ENCODE peak calls at places on chromosomes 7 and 10, in ten cellular contexts. One of them, this sample, is unnamed. For H3K4me1, the result is how much of the 10 kb centered on the place peaks cover.

GRCh38 chr7:41709621-41710020 is 6.7 kb upstream of the INHBA start:
- DNase-seq in GM23248: peak
- DNase-seq in aorta: no peak
- DNase-seq in mesendoderm: no peak
- DNase-seq in neuronal stem cell: no peak
- DNase-seq in fibroblast of lung: peak
- DNase-seq in mammary epithelial cell: peak
- DNase-seq in RWPE2: no peak
- DNase-seq in uterus: no peak
- DNase-seq in breast epithelium: no peak
- DNase-seq in this sample: no peak

GRCh38 chr7:135925205-135925604 is 52.0 kb downstream of the MTPN start:
- DNase-seq in fibroblast of lung: peak
- DNase-seq in mammary epithelial cell: peak
- DNase-seq in uterus: no peak
- DNase-seq in RWPE2: no peak
- DNase-seq in mesendoderm: no peak
- DNase-seq in breast epithelium: no peak
- DNase-seq in aorta: no peak
- DNase-seq in neuronal stem cell: no peak
- DNase-seq in GM23248: no peak
- DNase-seq in this sample: no peak

GRCh38 chr10:947051-947450 is 15.5 kb upstream of the LARP4B start:
- DNase-seq in uterus: no peak
- DNase-seq in mesendoderm: no peak
- DNase-seq in aorta: no peak
- DNase-seq in neuronal stem cell: no peak
- DNase-seq in mammary epithelial cell: no peak
- DNase-seq in RWPE2: no peak
- DNase-seq in GM23248: no peak
- DNase-seq in fibroblast of lung: no peak
- DNase-seq in breast epithelium: no peak
- DNase-seq in this sample: no peak

GRCh38 chr7:38858281-38858884 is 50.6 kb downstream of the VPS41 start:
- DNase-seq in neuronal stem cell: no peak
- DNase-seq in mesendoderm: peak
- DNase-seq in RWPE2: no peak
- DNase-seq in fibroblast of lung: peak
- DNase-seq in aorta: no peak
- DNase-seq in GM23248: peak
- DNase-seq in uterus: no peak
- DNase-seq in breast epithelium: no peak
- DNase-seq in mammary epithelial cell: peak
- DNase-seq in this sample: no peak

GRCh38 chr10:21675157-21675796 is 141.2 kb downstream of the MLLT10 start:
- DNase-seq in RWPE2: no peak
- DNase-seq in mesendoderm: peak
- DNase-seq in breast epithelium: no peak
- DNase-seq in GM23248: peak
- DNase-seq in neuronal stem cell: peak
- DNase-seq in fibroblast of lung: peak
- DNase-seq in uterus: no peak
- DNase-seq in aorta: no peak
- DNase-seq in mammary epithelial cell: peak
- DNase-seq in this sample: no peak

GRCh38 chr10:102009801-102010425 is 46.1 kb downstream of the ARMH3 start:
- DNase-seq in GM23248: peak
- DNase-seq in uterus: peak
- DNase-seq in mesendoderm: peak
- DNase-seq in aorta: no peak
- DNase-seq in fibroblast of lung: peak
- DNase-seq in neuronal stem cell: peak
- DNase-seq in RWPE2: no peak
- DNase-seq in mammary epithelial cell: peak
- DNase-seq in breast epithelium: no peak
- DNase-seq in this sample: peak

GRCh38 chr7:93575555-93576397 is 1.3 kb upstream of the CALCR start:
- DNase-seq in aorta: no peak
- DNase-seq in mesendoderm: peak
- DNase-seq in fibroblast of lung: no peak
- DNase-seq in neuronal stem cell: no peak
- DNase-seq in uterus: no peak
- DNase-seq in mammary epithelial cell: no peak
- DNase-seq in GM23248: no peak
- DNase-seq in breast epithelium: no peak
- DNase-seq in RWPE2: no peak
- DNase-seq in this sample: no peak

GRCh38 chr7:152699101-152699500 is 23.2 kb upstream of the XRCC2 start:
- DNase-seq in neuronal stem cell: no peak
- DNase-seq in GM23248: no peak
- DNase-seq in breast epithelium: no peak
- DNase-seq in mammary epithelial cell: no peak
- DNase-seq in aorta: no peak
- DNase-seq in mesendoderm: no peak
- DNase-seq in RWPE2: no peak
- DNase-seq in fibroblast of lung: no peak
- DNase-seq in uterus: no peak
- DNase-seq in this sample: no peak

GRCh38 chr7:7861211-7861633 is 107.4 kb upstream of the GLCCI1 start:
- DNase-seq in RWPE2: no peak
- DNase-seq in neuronal stem cell: no peak
- DNase-seq in uterus: no peak
- DNase-seq in breast epithelium: no peak
- DNase-seq in mesendoderm: no peak
- DNase-seq in fibroblast of lung: peak
- DNase-seq in aorta: no peak
- DNase-seq in GM23248: peak
- DNase-seq in mammary epithelial cell: peak
- DNase-seq in this sample: no peak

GRCh38 chr10:73848821-73849489 is 25.4 kb downstream of the CAMK2G start:
- DNase-seq in breast epithelium: peak
- DNase-seq in uterus: peak
- DNase-seq in mesendoderm: peak
- DNase-seq in GM23248: peak
- DNase-seq in aorta: peak
- DNase-seq in RWPE2: no peak
- DNase-seq in neuronal stem cell: peak
- DNase-seq in mammary epithelial cell: peak
- DNase-seq in fibroblast of lung: peak
- DNase-seq in this sample: peak

GRCh38 chr7:55087521-55087961 is 68.7 kb downstream of the EGFR start:
- DNase-seq in GM23248: no peak
- DNase-seq in fibroblast of lung: no peak
- DNase-seq in uterus: no peak
- DNase-seq in mesendoderm: no peak
- DNase-seq in neuronal stem cell: no peak
- DNase-seq in mammary epithelial cell: no peak
- DNase-seq in RWPE2: no peak
- DNase-seq in breast epithelium: no peak
- DNase-seq in aorta: no peak
- DNase-seq in this sample: no peak

GRCh38 chr10:98365698-98366530 is 49.1 kb downstream of the PYROXD2 start:
- DNase-seq in uterus: no peak
- DNase-seq in mesendoderm: no peak
- DNase-seq in neuronal stem cell: no peak
- DNase-seq in GM23248: no peak
- DNase-seq in aorta: no peak
- DNase-seq in fibroblast of lung: no peak
- DNase-seq in RWPE2: no peak
- DNase-seq in breast epithelium: peak
- DNase-seq in mammary epithelial cell: peak
- DNase-seq in this sample: no peak

GRCh38 chr7:15684834-15685233 is 1.6 kb downstream of the MEOX2 start:
- DNase-seq in mesendoderm: no peak
- DNase-seq in breast epithelium: no peak
- DNase-seq in neuronal stem cell: peak
- DNase-seq in mammary epithelial cell: no peak
- DNase-seq in fibroblast of lung: no peak
- DNase-seq in uterus: peak
- DNase-seq in GM23248: peak
- DNase-seq in aorta: no peak
- DNase-seq in RWPE2: no peak
- DNase-seq in this sample: peak

GRCh38 chr10:83917519-83918506 is 221.5 kb upstream of the GHITM start:
- DNase-seq in uterus: no peak
- DNase-seq in fibroblast of lung: no peak
- DNase-seq in neuronal stem cell: no peak
- DNase-seq in mesendoderm: peak
- DNase-seq in breast epithelium: no peak
- DNase-seq in RWPE2: no peak
- DNase-seq in GM23248: no peak
- DNase-seq in mammary epithelial cell: no peak
- DNase-seq in aorta: no peak
- DNase-seq in this sample: no peak

GRCh38 chr10:48245977-48246376 is 28.5 kb downstream of the FRMPD2 start:
- DNase-seq in RWPE2: no peak
- DNase-seq in neuronal stem cell: no peak
- DNase-seq in aorta: no peak
- DNase-seq in breast epithelium: no peak
- DNase-seq in mesendoderm: no peak
- DNase-seq in uterus: no peak
- DNase-seq in mammary epithelial cell: no peak
- DNase-seq in GM23248: no peak
- DNase-seq in fibroblast of lung: no peak
- DNase-seq in this sample: no peak

GRCh38 chr7:77368974-77369373 is 47.2 kb downstream of the GSAP start:
- DNase-seq in breast epithelium: no peak
- DNase-seq in GM23248: no peak
- DNase-seq in RWPE2: no peak
- DNase-seq in mesendoderm: no peak
- DNase-seq in aorta: no peak
- DNase-seq in uterus: no peak
- DNase-seq in neuronal stem cell: no peak
- DNase-seq in mammary epithelial cell: no peak
- DNase-seq in fibroblast of lung: no peak
- DNase-seq in this sample: no peak

DNA sequence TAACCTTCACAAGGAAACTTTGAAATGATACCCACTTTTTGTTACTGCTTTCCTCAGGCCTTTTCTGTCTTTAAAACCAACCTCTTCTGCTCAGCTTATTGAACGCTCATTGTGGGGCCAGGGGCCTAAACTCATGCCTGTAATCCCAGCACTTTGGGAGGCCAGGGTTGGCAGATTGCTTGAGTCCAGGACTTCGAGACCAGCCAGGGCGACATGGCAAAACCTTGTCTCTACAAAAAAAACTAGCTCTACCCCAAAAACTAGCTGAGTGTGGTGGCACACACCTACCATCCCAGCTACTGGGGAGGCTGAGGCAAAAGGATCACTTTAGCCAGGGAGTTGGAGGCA is 50.9 kb downstream of the KCTD7 start:
- DNase-seq in aorta: no peak
- DNase-seq in mammary epithelial cell: no peak
- DNase-seq in uterus: no peak
- DNase-seq in fibroblast of lung: no peak
- DNase-seq in GM23248: no peak
- DNase-seq in neuronal stem cell: no peak
- DNase-seq in mesendoderm: no peak
- DNase-seq in breast epithelium: no peak
- DNase-seq in RWPE2: no peak
- DNase-seq in this sample: no peak
- H3K27ac ChIP-seq in aorta: no peak
- H3K27ac ChIP-seq in mammary epithelial cell: no peak
- H3K27ac ChIP-seq in uterus: no peak
- H3K27ac ChIP-seq in fibroblast of lung: no peak
- H3K27ac ChIP-seq in GM23248: no peak
- H3K27ac ChIP-seq in neuronal stem cell: no peak
- H3K27ac ChIP-seq in mesendoderm: no peak
- H3K27ac ChIP-seq in breast epithelium: no peak
- H3K27ac ChIP-seq in RWPE2: no peak
- H3K27ac ChIP-seq in this sample: no peak

DNA sequence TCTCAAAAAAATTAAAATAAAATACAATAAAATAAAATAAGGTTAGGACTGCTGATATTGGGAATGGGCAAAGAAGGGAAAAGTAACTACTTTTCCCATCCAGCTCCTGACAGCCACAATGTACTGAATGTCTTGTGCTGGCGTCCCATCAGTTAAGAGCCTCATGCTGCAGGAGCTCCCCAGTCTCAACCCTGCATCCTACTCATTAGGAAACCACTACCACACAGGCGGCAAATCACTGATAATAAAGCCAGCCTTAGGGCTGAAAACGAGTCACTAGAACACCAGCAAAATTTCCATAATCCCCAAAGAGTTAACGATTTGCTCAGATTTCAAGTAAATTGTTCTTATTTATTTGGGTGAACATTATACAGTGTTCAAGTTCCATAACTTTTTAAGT is 4.3 kb downstream of the YWHAG start:
- DNase-seq in uterus: no peak
- DNase-seq in mesendoderm: peak
- DNase-seq in RWPE2: no peak
- DNase-seq in aorta: no peak
- DNase-seq in GM23248: no peak
- DNase-seq in neuronal stem cell: no peak
- DNase-seq in mammary epithelial cell: no peak
- DNase-seq in fibroblast of lung: no peak
- DNase-seq in breast epithelium: no peak
- DNase-seq in this sample: no peak
- H3K4me1 ChIP-seq in uterus: under half
- H3K4me1 ChIP-seq in mesendoderm: under half
- H3K4me1 ChIP-seq in RWPE2: under half
- H3K4me1 ChIP-seq in aorta: under half
- H3K4me1 ChIP-seq in GM23248: under half
- H3K4me1 ChIP-seq in neuronal stem cell: under half
- H3K4me1 ChIP-seq in mammary epithelial cell: under half
- H3K4me1 ChIP-seq in fibroblast of lung: under half
- H3K4me1 ChIP-seq in breast epithelium: under half
- H3K4me1 ChIP-seq in this sample: half or more

GRCh38 chr7:604038-604883 is 84.6 kb upstream of the PDGFA start:
- DNase-seq in mammary epithelial cell: no peak
- DNase-seq in breast epithelium: no peak
- DNase-seq in aorta: peak
- DNase-seq in neuronal stem cell: no peak
- DNase-seq in GM23248: peak
- DNase-seq in uterus: peak
- DNase-seq in RWPE2: peak
- DNase-seq in fibroblast of lung: peak
- DNase-seq in mesendoderm: peak
- DNase-seq in this sample: peak
- H3K27ac ChIP-seq in mammary epithelial cell: no peak
- H3K27ac ChIP-seq in breast epithelium: peak
- H3K27ac ChIP-seq in aorta: peak
- H3K27ac ChIP-seq in neuronal stem cell: no peak
- H3K27ac ChIP-seq in GM23248: no peak
- H3K27ac ChIP-seq in uterus: peak
- H3K27ac ChIP-seq in RWPE2: peak
- H3K27ac ChIP-seq in fibroblast of lung: no peak
- H3K27ac ChIP-seq in mesendoderm: peak
- H3K27ac ChIP-seq in this sample: peak

GRCh38 chr7:9516672-9517071 is 1083.3 kb downstream of the NXPH1 start:
- DNase-seq in GM23248: no peak
- DNase-seq in uterus: no peak
- DNase-seq in fibroblast of lung: no peak
- DNase-seq in RWPE2: no peak
- DNase-seq in mesendoderm: no peak
- DNase-seq in mammary epithelial cell: no peak
- DNase-seq in aorta: no peak
- DNase-seq in breast epithelium: no peak
- DNase-seq in neuronal stem cell: no peak
- DNase-seq in this sample: no peak
- H3K4me1 ChIP-seq in GM23248: under half
- H3K4me1 ChIP-seq in uterus: under half
- H3K4me1 ChIP-seq in fibroblast of lung: under half
- H3K4me1 ChIP-seq in RWPE2: under half
- H3K4me1 ChIP-seq in mesendoderm: under half
- H3K4me1 ChIP-seq in mammary epithelial cell: under half
- H3K4me1 ChIP-seq in aorta: under half
- H3K4me1 ChIP-seq in breast epithelium: under half
- H3K4me1 ChIP-seq in neuronal stem cell: under half
- H3K4me1 ChIP-seq in this sample: under half

GRCh38 chr10:114967071-114967470 is 29.1 kb downstream of the TRUB1 start:
- DNase-seq in mammary epithelial cell: peak
- DNase-seq in fibroblast of lung: peak
- DNase-seq in neuronal stem cell: no peak
- DNase-seq in aorta: no peak
- DNase-seq in RWPE2: no peak
- DNase-seq in mesendoderm: peak
- DNase-seq in uterus: no peak
- DNase-seq in breast epithelium: no peak
- DNase-seq in GM23248: no peak
- DNase-seq in this sample: no peak
- H3K27ac ChIP-seq in mammary epithelial cell: no peak
- H3K27ac ChIP-seq in fibroblast of lung: no peak
- H3K27ac ChIP-seq in neuronal stem cell: no peak
- H3K27ac ChIP-seq in aorta: no peak
- H3K27ac ChIP-seq in RWPE2: no peak
- H3K27ac ChIP-seq in mesendoderm: no peak
- H3K27ac ChIP-seq in uterus: no peak
- H3K27ac ChIP-seq in breast epithelium: peak
- H3K27ac ChIP-seq in GM23248: no peak
- H3K27ac ChIP-seq in this sample: no peak